ENCODE peak calls at places on chromosome 17, in seven cellular contexts. M is Peyer's patch, V is adrenal gland, Z is breast epithelium, F is body of pancreas, P is IMR-90, C is transverse colon. Y is an unnamed sample. For H3K36me3, the result is how much of the 10 kb centered on the place peaks cover.

GRCh38 chr17:57889892-57890856 is 40.3 kb upstream of the MRPS23 start:
- DNase-seq in M (peak), V (peak), Z (peak), F (peak), P (peak), C (peak), Y (peak)

GRCh38 chr17:39404542-39405378 is 3.3 kb upstream of the FBXL20 start:
- DNase-seq in M (no peak), V (no peak), Z (no peak), F (no peak), P (peak), C (no peak), Y (no peak)

GRCh38 chr17:83199500-83200201 is 120.2 kb downstream of the METRNL start:
- DNase-seq in M (peak), V (no peak), Z (peak), F (peak), P (peak), C (peak), Y (peak)

GRCh38 chr17:2337811-2338657 is 733 bp downstream of the SGSM2 start:
- DNase-seq in M (peak), V (peak), Z (peak), F (peak), P (peak), C (peak), Y (peak)

GRCh38 chr17:63514974-63515373 is 8.2 kb upstream of the KCNH6 start:
- DNase-seq in M (no peak), V (no peak), Z (no peak), F (no peak), P (no peak), C (no peak), Y (no peak)

GRCh38 chr17:67080804-67081203 is 36.5 kb downstream of the CACNG1 start:
- DNase-seq in M (no peak), V (no peak), Z (no peak), F (no peak), P (no peak), C (no peak), Y (no peak)

GRCh38 chr17:55117063-55117611 is 147.6 kb upstream of the HLF start:
- DNase-seq in M (no peak), V (no peak), Z (no peak), F (no peak), P (no peak), C (no peak), Y (no peak)

GRCh38 chr17:79942591-79943353 is 92.9 kb downstream of the TBC1D16 start:
- DNase-seq in M (peak), V (no peak), Z (no peak), F (peak), P (peak), C (peak), Y (peak)

GRCh38 chr17:72219824-72220473 is 99.1 kb downstream of the SOX9 start:
- DNase-seq in M (no peak), V (no peak), Z (no peak), F (no peak), P (no peak), C (no peak), Y (no peak)

GRCh38 chr17:41692722-41693521 is 4.2 kb downstream of the EIF1 start:
- DNase-seq in M (no peak), V (no peak), Z (no peak), F (no peak), P (peak), C (no peak), Y (no peak)

GRCh38 chr17:71963791-71964190 is 157.0 kb upstream of the SOX9 start:
- DNase-seq in M (no peak), V (no peak), Z (no peak), F (no peak), P (no peak), C (no peak), Y (no peak)

GRCh38 chr17:76239538-76240274 is 587 bp downstream of the RNF157 start:
- DNase-seq in M (no peak), V (no peak), Z (peak), F (no peak), P (no peak), C (no peak), Y (peak)
- H3K36me3 ChIP-seq in M (under half), V (under half), Z (under half), F (under half), P (under half), C (under half), Y (under half)

DNA sequence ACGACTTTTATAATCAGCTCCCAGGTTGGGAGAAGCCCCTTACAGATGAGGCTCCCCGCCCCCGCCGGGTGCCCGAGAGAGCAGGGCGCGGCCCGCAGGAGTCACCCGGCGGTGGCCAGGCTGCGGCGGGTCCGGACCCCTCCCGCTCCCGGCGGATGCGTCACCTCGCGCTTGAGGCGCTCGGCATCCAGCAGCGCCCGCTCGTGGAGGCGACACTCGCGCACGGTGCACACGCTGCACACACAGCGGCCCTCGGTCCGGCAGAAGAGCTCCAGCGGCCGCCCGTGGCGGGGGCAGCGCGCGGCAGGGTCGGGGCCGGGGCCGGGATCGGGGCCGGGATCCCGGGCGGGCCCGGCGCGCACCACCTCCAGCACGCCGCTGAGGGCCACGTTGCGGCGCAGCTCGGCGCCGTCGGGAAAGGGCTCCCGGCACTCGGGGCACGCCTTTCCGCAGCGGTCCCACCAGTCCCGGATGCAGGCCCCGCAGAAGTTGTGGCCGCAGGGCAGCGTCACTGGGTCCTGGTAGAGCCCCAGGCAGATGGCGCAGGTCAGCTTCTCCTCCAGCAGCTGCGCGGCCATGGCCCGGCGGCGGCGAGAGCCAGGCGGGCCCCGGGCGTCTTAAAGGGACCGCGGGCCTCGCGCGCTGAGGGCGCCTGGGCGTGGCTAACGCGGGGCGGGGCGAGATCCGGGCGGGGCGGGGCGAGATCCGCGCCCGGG is at the start of gene TRIM65:
- DNase-seq in M (peak), V (peak), Z (peak), F (peak), P (peak), C (peak), Y (peak)
- TF ChIP-seq POLR2A in M (peak), V (peak), Z (no peak), F (peak), P (no peak), C (peak), Y (peak)

GRCh38 chr17:15377200-15377599 is 35.8 kb upstream of the TEKT3 start:
- DNase-seq in M (no peak), V (no peak), Z (no peak), F (no peak), P (peak), C (no peak), Y (no peak)
- H3K4me3 ChIP-seq in M (no peak), V (no peak), Z (no peak), F (no peak), P (no peak), C (no peak), Y (no peak)

DNA sequence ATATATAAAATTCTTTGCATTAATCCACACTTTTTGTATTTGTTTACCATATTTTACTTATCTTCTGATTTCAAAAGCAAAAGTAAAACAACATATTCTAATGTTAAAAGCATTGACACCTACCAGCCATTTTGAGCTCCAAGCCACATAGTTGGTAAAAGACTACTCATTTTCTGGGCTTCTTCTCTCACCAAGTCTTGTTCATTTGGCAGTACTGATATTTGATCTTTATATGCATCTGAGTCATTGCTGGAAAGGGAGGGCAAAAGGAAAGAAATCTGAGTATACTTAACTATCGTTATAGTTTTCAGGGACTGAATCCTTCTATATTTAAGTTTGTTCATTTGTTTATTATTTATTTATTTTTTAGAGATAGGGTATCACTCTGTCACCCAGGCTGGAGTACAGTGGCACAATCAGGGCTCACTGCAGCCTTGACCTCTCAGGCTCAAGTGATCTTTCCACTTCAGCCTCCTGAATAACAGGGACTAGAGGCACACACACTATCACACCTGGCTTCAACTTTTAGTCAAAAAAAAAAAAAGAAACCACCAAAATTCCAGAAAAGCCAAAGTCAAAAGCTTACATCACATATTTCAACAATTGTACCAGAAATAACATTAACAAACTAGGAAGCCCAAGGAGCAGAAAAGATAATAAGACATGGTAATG is 121.0 kb upstream of the TOB1 start:
- DNase-seq in M (no peak), V (no peak), Z (no peak), F (no peak), P (peak), C (no peak), Y (no peak)
- H3K36me3 ChIP-seq in M (under half), V (half or more), Z (under half), F (under half), P (under half), C (under half), Y (half or more)

DNA sequence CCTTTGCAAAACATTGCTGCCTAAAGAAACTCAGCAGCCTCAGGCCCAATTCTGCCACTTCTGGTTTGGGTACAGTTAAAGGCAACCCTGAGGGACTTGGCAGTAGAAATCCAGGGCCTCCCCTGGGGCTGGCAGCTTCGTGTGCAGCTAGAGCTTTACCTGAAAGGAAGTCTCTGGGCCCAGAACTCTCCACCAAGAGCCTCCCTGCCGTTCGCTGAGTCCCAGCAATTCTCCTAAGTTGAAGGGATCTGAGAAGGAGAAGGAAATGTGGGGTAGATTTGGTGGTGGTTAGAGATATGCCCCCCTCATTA is 27.7 kb downstream of the STH start:
- DNase-seq in M (no peak), V (no peak), Z (no peak), F (no peak), P (no peak), C (no peak), Y (no peak)
- TF ChIP-seq POLR2A in M (no peak), V (no peak), Z (no peak), F (no peak), P (no peak), C (no peak), Y (no peak)

GRCh38 chr17:64777413-64778101 is 115.5 kb upstream of the SMURF2 start:
- DNase-seq in M (peak), V (no peak), Z (no peak), F (peak), P (no peak), C (peak), Y (peak)

GRCh38 chr17:64779344-64780095 is 117.4 kb upstream of the SMURF2 start:
- DNase-seq in M (peak), V (no peak), Z (no peak), F (no peak), P (no peak), C (peak), Y (peak)

GRCh38 chr17:64778102-64778366 is 115.9 kb upstream of the SMURF2 start:
- DNase-seq in M (no peak), V (no peak), Z (no peak), F (no peak), P (no peak), C (no peak), Y (no peak)

GRCh38 chr17:64780096-64781012 is 118.2 kb upstream of the SMURF2 start:
- DNase-seq in M (peak), V (no peak), Z (peak), F (peak), P (no peak), C (peak), Y (peak)

GRCh38 chr17:64778367-64779290 is 116.5 kb upstream of the SMURF2 start:
- DNase-seq in M (peak), V (no peak), Z (no peak), F (peak), P (no peak), C (peak), Y (peak)
- H3K4me3 ChIP-seq in M (peak), V (no peak), Z (peak), F (no peak), P (no peak), C (peak), Y (peak)

DNA sequence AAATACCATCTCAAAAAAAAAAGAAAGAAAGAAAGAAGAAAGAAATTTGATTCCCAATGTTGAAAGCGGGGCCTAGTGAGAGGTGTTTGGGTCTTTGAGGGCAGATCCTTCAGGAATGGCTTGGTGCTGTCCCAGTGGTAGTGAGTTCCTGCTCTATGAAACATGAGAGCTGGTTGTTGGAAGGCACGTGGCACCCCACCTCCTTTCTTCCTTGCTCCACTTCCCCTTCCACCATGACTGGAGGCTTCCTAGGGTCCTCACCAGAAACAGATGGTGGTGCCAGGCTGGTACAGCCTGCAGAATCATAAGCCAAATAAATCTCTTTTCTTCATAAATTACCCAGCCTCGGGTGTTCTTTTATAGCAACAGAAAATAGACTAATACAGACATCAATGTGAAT is 147.3 kb upstream of the KCNJ18 start:
- DNase-seq in M (no peak), V (no peak), Z (no peak), F (no peak), P (no peak), C (no peak), Y (no peak)
- H3K36me3 ChIP-seq in M (under half), V (under half), Z (under half), F (under half), P (under half), C (under half), Y (under half)

GRCh38 chr17:4966844-4967538 is 626 bp downstream of the SPAG7 start:
- DNase-seq in M (peak), V (peak), Z (peak), F (peak), P (peak), C (peak), Y (peak)
- TF ChIP-seq POLR2A in M (peak), V (peak), Z (no peak), F (no peak), P (no peak), C (peak), Y (no peak)

GRCh38 chr17:76270127-76270592 is 5.0 kb downstream of the UBALD2 start:
- DNase-seq in M (no peak), V (no peak), Z (no peak), F (no peak), P (no peak), C (no peak), Y (no peak)

GRCh38 chr17:76271669-76272540 is 6.8 kb downstream of the UBALD2 start:
- DNase-seq in M (peak), V (no peak), Z (peak), F (peak), P (no peak), C (peak), Y (peak)

GRCh38 chr17:76268991-76269981 is 4.1 kb downstream of the UBALD2 start:
- DNase-seq in M (no peak), V (no peak), Z (no peak), F (no peak), P (no peak), C (no peak), Y (no peak)

GRCh38 chr17:76272541-76273434 is 7.6 kb downstream of the UBALD2 start:
- DNase-seq in M (peak), V (no peak), Z (no peak), F (no peak), P (no peak), C (no peak), Y (no peak)

DNA sequence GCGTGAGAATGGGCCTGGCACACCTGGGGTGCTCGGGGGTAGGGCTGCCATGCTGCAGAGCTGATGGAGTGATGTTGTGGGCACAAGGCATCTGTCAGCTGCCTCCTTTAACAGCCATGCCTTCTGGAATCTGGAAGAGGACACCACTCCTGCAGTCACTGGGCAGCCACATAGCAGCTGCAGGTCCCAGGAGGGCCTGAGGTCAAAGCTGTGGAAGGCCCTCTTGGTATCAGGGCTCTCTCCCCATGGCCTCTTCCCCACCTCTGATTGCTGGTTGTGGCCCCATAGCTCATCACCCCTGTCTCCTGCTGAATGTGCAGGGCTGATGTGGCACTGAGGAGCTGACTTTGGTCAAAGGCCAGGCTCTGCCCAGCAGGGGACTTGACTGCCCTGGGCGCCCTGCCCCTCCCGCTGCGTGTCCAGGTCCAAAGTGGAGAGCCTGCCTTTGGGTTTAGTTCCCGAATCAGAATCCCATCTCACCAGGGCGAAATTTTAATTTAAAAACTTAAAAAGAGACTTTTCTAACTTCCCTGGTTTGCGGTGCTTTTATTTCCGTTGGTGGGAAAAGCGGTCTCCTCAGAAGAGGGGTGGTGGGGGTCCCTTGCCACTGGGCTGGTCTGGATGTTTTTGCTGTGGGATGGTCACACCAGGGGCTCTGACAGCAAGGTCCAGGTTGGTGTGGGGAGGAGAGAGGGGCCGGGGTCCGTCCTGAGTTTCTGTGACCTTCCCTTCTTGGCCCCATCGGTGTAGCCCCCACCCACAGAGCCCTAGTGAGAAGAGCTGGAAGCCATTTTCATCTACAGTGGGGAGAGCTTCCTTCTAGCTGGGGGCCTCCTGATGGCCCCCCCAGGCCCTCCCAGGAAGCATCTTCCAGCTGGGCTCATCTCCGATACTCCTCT is 5.9 kb downstream of the UBALD2 start:
- DNase-seq in M (no peak), V (no peak), Z (no peak), F (no peak), P (no peak), C (no peak), Y (no peak)
- H3K4me3 ChIP-seq in M (peak), V (no peak), Z (no peak), F (no peak), P (no peak), C (peak), Y (no peak)

GRCh38 chr17:18105595-18105994 is 3.0 kb upstream of the MYO15A start:
- DNase-seq in M (no peak), V (no peak), Z (no peak), F (no peak), P (no peak), C (no peak), Y (no peak)
- H3K36me3 ChIP-seq in M (under half), V (under half), Z (under half), F (under half), P (under half), C (under half), Y (under half)